ENCODE peak calls at places on chromosomes 16 and 17, in four cellular contexts. H is left ventricle myocardium inferior; S is fibroblast of lung; M is effector memory CD4-positive, alpha-beta T cell. Q is an unnamed sample. For H3K36me3, the result is how much of the 10 kb centered on the place peaks cover.

GRCh38 chr17:66676421-66676820 is 158.5 kb upstream of the CACNG5 start:
- DNase-seq in H (no peak), S (peak), M (no peak), Q (peak)

GRCh38 chr16:31228206-31228605 is 11.3 kb upstream of the PYDC1 start:
- DNase-seq in H (no peak), S (no peak), M (no peak), Q (no peak)

GRCh38 chr16:73095885-73096341 is 48.0 kb upstream of the ZFHX3 start:
- DNase-seq in H (no peak), S (no peak), M (no peak), Q (no peak)

GRCh38 chr16:70657956-70658355 is 11.6 kb downstream of the IL34 start:
- DNase-seq in H (no peak), S (no peak), M (no peak), Q (no peak)

GRCh38 chr17:80968602-80969029 is 23.0 kb upstream of the CHMP6 start:
- DNase-seq in H (no peak), S (peak), M (no peak), Q (no peak)

GRCh38 chr17:63433746-63434591 is 12.1 kb downstream of the CYB561 start:
- DNase-seq in H (peak), S (peak), M (no peak), Q (peak)

GRCh38 chr17:76822184-76822778 is 45.9 kb upstream of the MGAT5B start:
- DNase-seq in H (no peak), S (no peak), M (no peak), Q (no peak)

GRCh38 chr17:50586421-50587247 is 26.1 kb downstream of the CACNA1G start:
- DNase-seq in H (no peak), S (no peak), M (no peak), Q (no peak)

GRCh38 chr17:74373838-74374606 is 6.7 kb downstream of the GPR142 start:
- DNase-seq in H (peak), S (no peak), M (no peak), Q (no peak)

GRCh38 chr16:49744244-49744976 is 111.5 kb downstream of the ZNF423 start:
- DNase-seq in H (no peak), S (no peak), M (no peak), Q (no peak)

GRCh38 chr16:71769222-71769621 is 39.4 kb downstream of the AP1G1 start:
- DNase-seq in H (no peak), S (no peak), M (no peak), Q (no peak)
- H3K36me3 ChIP-seq in H (half or more), S (under half), M (half or more), Q (under half)

DNA sequence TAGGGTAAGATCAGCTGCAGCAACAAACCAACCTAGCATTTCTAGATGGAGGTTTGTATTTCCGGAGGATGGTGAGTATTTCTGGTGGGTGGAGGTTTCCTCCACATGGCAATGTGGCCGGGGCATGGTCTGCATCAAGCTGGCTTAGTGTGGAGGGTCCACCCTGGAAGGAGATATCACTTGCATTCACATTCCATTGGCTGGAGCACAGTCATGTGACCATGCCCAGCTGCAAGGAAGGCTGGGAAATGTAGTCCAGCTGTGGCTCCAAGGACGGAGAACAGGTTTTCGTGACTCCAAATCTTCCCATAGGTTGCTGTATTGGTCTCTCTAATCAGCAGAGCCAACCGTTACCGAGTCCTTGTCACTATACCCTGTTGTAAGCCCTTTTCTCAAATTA is 68.7 kb downstream of the RAI1 start:
- DNase-seq in H (no peak), S (peak), M (peak), Q (peak)
- H3K4me3 ChIP-seq in H (no peak), S (no peak), M (no peak), Q (no peak)

GRCh38 chr17:29160253-29160652 is 19.9 kb downstream of the MYO18A start:
- DNase-seq in H (no peak), S (no peak), M (no peak), Q (no peak)

GRCh38 chr17:29162909-29163341 is 17.3 kb downstream of the MYO18A start:
- DNase-seq in H (no peak), S (no peak), M (no peak), Q (no peak)

GRCh38 chr17:29159286-29159860 is 20.8 kb downstream of the MYO18A start:
- DNase-seq in H (no peak), S (no peak), M (no peak), Q (no peak)

GRCh38 chr17:29163563-29163962 is 16.6 kb downstream of the MYO18A start:
- DNase-seq in H (no peak), S (no peak), M (no peak), Q (no peak)

DNA sequence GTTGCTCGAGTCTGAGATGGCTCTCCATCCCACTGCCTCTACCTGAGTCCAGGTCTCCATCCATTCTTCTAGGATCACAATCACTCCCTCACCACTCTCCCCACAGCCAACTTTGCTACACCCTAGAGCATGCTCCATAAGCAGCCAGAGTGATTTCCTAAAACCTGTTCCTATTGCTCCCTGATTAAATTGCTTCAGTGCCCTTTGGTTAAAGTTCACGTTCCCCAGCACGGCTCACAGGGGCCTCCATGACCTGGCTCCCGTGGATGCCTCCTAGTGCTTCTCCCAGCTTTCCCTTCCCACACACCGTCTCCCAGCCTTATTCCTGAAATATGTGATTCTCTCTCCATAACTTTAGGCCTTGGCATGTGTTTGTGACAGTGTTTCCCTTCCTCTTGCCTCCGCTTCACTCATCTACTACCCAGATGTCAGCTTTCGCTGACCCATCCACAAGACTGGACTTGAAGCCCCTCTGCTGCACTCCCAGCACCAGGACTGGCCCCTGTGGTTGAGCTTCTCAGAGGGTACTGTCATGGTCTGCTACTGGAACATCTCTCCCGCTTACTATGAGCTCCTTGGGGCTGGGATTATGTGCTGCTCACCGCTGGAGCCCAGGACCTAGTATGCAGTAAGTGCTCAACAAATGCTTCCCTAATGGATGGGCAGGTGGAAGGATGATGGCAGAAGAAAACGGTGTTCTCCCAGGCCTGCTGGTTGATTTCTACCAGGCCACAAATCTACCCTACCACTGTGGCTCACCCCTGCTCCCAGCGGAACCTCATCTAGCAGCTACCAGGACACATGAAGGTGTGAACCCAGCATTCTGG is 17.9 kb downstream of the MYO18A start:
- DNase-seq in H (no peak), S (no peak), M (no peak), Q (no peak)
- H3K36me3 ChIP-seq in H (under half), S (under half), M (under half), Q (under half)

GRCh38 chr16:79592150-79592549 is 8.4 kb downstream of the MAF start:
- DNase-seq in H (no peak), S (no peak), M (no peak), Q (no peak)

GRCh38 chr16:79593074-79593531 is 7.4 kb downstream of the MAF start:
- DNase-seq in H (no peak), S (no peak), M (no peak), Q (no peak)

GRCh38 chr16:79593754-79594153 is 6.8 kb downstream of the MAF start:
- DNase-seq in H (no peak), S (no peak), M (no peak), Q (no peak)

GRCh38 chr16:79587897-79588296 is 12.6 kb downstream of the MAF start:
- DNase-seq in H (no peak), S (no peak), M (no peak), Q (no peak)

DNA sequence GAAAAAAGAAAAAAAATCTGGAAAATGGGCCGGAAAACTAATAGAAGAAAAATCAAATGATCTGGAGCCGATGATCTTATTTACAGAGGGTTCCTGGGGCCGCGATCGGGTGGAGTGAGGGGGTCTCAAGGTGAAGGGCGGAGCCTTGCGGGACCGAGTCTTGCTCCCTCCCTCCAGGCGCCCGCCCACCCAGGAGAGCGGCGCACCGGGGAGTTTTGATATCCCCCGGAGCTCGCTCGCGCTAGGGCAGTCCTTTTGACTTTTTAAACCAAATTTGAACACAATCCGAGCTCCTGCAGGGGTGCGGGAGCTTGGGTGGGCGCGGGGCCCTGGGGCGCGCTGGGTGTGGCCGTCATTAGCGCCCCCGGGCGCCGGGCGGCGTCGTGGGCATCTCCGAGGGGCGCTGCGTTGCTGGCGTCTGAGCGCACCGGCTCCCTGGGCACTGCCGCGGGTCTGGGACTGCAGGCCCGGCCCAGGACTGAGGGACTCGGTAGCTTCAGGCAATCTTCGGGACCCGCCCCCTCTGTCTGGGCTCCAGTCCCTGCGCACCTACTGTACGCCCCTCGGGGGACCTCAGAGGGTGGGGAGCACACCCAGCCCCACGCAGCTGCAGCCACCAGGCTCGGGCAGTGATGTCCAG is 10.9 kb downstream of the MAF start:
- DNase-seq in H (peak), S (no peak), M (no peak), Q (no peak)
- H3K4me3 ChIP-seq in H (peak), S (peak), M (peak), Q (no peak)

DNA sequence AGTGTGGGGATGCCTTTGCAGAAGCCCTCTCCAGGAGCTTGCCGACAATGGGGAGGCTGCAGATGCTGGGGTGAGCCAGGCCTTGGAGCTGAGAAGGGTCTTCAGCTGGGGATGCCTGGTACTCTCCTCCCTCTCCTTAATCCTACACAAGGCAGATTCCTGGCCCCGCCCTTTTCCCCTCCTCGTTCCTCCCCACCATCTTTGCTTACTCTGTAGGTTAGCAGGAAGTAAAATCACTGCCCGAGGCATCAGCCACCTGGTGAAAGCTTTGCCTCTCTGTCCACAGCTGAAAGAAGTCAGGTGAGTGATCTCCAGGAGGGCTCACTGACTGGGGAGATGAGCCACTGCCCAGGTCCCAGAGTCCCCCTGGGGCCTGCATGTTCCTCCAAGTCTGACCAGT is 38.7 kb downstream of the NLRC5 start:
- DNase-seq in H (no peak), S (no peak), M (no peak), Q (peak)
- H3K36me3 ChIP-seq in H (under half), S (under half), M (half or more), Q (under half)

DNA sequence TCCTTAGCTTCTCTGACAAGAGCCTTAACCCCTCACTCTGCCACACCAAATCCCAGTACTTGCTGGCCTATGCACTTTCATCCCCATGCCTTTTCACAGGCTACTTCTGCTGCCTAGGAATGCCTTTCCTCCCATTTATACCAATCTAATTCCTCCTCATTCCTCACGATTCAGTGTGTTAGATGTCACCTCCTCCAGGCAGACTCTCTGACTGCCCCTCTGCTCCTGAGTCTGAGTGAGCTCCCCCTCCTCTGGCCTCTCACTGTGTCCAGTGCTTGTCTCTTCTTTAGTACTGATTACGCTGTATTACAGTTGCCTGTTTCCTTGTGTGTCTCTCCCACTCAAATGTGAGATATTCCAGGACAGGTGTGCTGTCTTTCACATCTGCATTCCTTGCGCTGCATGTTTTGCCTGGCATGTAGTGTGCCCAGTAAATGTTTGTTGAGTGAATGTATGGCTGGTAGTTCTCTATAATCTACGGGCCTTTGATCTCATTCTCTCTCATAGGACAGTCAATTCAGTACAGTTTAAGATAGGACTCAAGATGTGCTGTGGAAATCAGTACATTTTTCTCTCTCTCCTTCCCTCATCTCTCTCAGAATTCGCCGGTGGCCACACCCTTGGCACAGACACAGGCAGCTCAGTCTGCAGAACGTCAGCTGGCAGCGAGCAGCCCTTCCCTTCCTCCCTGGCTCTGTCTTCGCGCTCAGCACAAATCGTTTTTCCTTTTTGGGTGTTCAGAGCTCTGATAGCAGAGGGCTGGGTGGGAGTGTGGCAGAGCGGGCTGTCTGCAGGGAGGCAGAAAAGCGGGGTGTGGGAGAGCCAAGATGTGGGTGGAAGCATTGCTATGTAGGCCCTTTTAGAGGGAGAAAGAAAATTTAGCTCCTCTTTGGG is 18.5 kb downstream of the ARL4D start:
- DNase-seq in H (peak), S (peak), M (no peak), Q (peak)
- H3K4me3 ChIP-seq in H (peak), S (no peak), M (no peak), Q (no peak)

Q was measured in bronchial epithelial cell.